ENCODE peak calls at places on chromosome 3, in four cellular contexts. C is ovary; Q is CD4-positive, alpha-beta memory T cell; J is bronchial epithelial cell. M is an unnamed sample.

GRCh38 chr3:11131371-11131770 is 22.9 kb upstream of the HRH1 start:
- DNase-seq in Q (no peak), J (no peak), C (no peak), M (no peak)

GRCh38 chr3:190862209-190863118 is at the start of gene GMNC:
- DNase-seq in J (peak), Q (peak), C (peak), M (peak)

GRCh38 chr3:69252631-69253030 is 130.2 kb upstream of the LMOD3 start:
- DNase-seq in J (peak), Q (no peak), C (no peak), M (no peak)

GRCh38 chr3:179451335-179452165 is at the start of gene GNB4:
- DNase-seq in Q (no peak), J (peak), C (peak), M (peak)

GRCh38 chr3:126023390-126023789 is 54.4 kb downstream of the ROPN1B start:
- DNase-seq in J (no peak), C (no peak), Q (no peak), M (no peak)

GRCh38 chr3:41808152-41808551 is 153.8 kb downstream of the ULK4 start:
- DNase-seq in J (peak), Q (no peak), C (no peak), M (no peak)

GRCh38 chr3:56107157-56107556 is 361.1 kb downstream of the ERC2 start:
- DNase-seq in Q (no peak), J (no peak), C (no peak), M (no peak)

GRCh38 chr3:140006331-140006730 is 71.3 kb downstream of the CLSTN2 start:
- DNase-seq in Q (no peak), C (no peak), J (no peak), M (no peak)

GRCh38 chr3:81484532-81484931 is 276.9 kb downstream of the GBE1 start:
- DNase-seq in J (no peak), Q (no peak), C (no peak), M (no peak)

GRCh38 chr3:142433110-142433509 is 14.7 kb downstream of the XRN1 start:
- DNase-seq in J (no peak), C (no peak), Q (no peak), M (no peak)

GRCh38 chr3:53994986-53995385 is 103.3 kb upstream of the SELENOK start:
- DNase-seq in C (no peak), Q (no peak), J (no peak), M (no peak)

GRCh38 chr3:124078978-124079911 is 87.3 kb upstream of the ROPN1 start:
- DNase-seq in Q (no peak), J (peak), C (no peak), M (no peak)

GRCh38 chr3:157089455-157090221 is 70.3 kb downstream of the CCNL1 start:
- DNase-seq in J (peak), C (no peak), Q (peak), M (no peak)

GRCh38 chr3:197367081-197367780 is 68.8 kb upstream of the DLG1 start:
- DNase-seq in C (no peak), J (peak), Q (no peak), M (peak)

GRCh38 chr3:153173758-153174516 is 11.9 kb downstream of the RAP2B start:
- DNase-seq in J (peak), C (no peak), Q (no peak), M (no peak)

GRCh38 chr3:98784042-98784441 is 20.9 kb downstream of the ST3GAL6 start:
- DNase-seq in C (no peak), J (no peak), Q (no peak), M (peak)

GRCh38 chr3:139284221-139284620 is 59.6 kb upstream of the MRPS22 start:
- DNase-seq in Q (no peak), J (no peak), C (no peak), M (no peak)

GRCh38 chr3:43190682-43191081 is 84.8 kb upstream of the POMGNT2 start:
- DNase-seq in Q (no peak), C (no peak), J (peak), M (no peak)

GRCh38 chr3:8964436-8965370 is 1.4 kb upstream of the RAD18 start:
- DNase-seq in C (no peak), J (peak), Q (no peak), M (no peak)

GRCh38 chr3:99250821-99251355 is 349.4 kb upstream of the DCBLD2 start:
- DNase-seq in Q (no peak), C (no peak), J (peak), M (peak)

GRCh38 chr3:115657168-115657567 is 33.9 kb downstream of the GAP43 start:
- DNase-seq in C (no peak), Q (no peak), J (no peak), M (no peak)

GRCh38 chr3:21670386-21670785 is 80.6 kb downstream of the ZNF385D start:
- DNase-seq in Q (no peak), C (no peak), J (no peak), M (no peak)

GRCh38 chr3:113008117-113008516 is 17.3 kb downstream of the GTPBP8 start:
- DNase-seq in C (no peak), J (no peak), Q (no peak), M (no peak)

GRCh38 chr3:57727096-57727495 is 29.0 kb upstream of the SLMAP start:
- DNase-seq in J (peak), Q (no peak), C (no peak), M (no peak)

GRCh38 chr3:13221491-13221890 is 148.3 kb upstream of the IQSEC1 start:
- DNase-seq in Q (no peak), C (no peak), J (no peak), M (no peak)

GRCh38 chr3:57805263-57805662 is 49.2 kb downstream of the SLMAP start:
- DNase-seq in C (no peak), J (peak), Q (no peak), M (no peak)

GRCh38 chr3:39156421-39156820 is 3.0 kb upstream of the CSRNP1 start:
- DNase-seq in Q (no peak), C (no peak), J (no peak), M (no peak)

GRCh38 chr3:39157359-39157758 is 4.0 kb upstream of the CSRNP1 start:
- DNase-seq in C (no peak), Q (no peak), J (no peak), M (no peak)

GRCh38 chr3:39154323-39155021 is 1.1 kb upstream of the CSRNP1 start:
- DNase-seq in C (peak), Q (no peak), J (no peak), M (no peak)

GRCh38 chr3:39150803-39151631 is 2.4 kb downstream of the CSRNP1 start:
- DNase-seq in J (peak), C (peak), Q (peak), M (peak)

GRCh38 chr3:39153977-39154299 is 547 bp upstream of the CSRNP1 start:
- DNase-seq in Q (no peak), J (no peak), C (no peak), M (no peak)
- H3K4me3 ChIP-seq in Q (peak), J (peak), C (peak), M (peak)

GRCh38 chr3:46168583-46168982 is 39.5 kb downstream of the CCR1 start:
- DNase-seq in C (no peak), Q (no peak), J (no peak), M (no peak)

GRCh38 chr3:46162975-46163550 is 45.0 kb downstream of the CCR1 start:
- DNase-seq in Q (no peak), C (no peak), J (peak), M (no peak)

DNA sequence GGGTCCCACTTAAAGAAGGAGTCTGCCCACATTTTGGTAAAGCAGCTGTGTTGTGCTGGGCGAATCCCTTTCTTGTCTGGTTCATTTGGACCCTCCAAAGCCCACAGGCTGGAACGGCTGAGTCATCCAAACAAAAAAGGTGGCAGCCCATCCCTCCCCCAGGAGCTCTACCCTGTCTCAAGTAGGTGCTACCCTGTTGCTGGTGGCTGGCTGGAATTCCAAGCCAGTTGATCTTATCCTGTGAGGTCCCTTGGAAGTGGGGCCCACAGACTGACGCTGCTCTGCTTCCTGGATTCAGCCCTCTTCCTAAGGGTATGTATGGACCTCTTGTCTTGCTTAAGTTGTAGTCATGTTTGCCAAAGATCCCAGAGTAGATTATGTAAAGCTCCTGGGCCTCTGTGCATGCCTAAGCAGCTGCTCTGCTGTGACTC is 44.5 kb downstream of the CCR1 start:
- DNase-seq in Q (no peak), J (peak), C (no peak), M (no peak)
- H3K4me3 ChIP-seq in Q (no peak), J (no peak), C (no peak), M (no peak)

GRCh38 chr3:96776818-96777217 is 37.6 kb upstream of the EPHA6 start:
- DNase-seq in C (no peak), J (no peak), Q (no peak), M (no peak)
- H3K4me3 ChIP-seq in C (no peak), J (no peak), Q (no peak), M (no peak)

DNA sequence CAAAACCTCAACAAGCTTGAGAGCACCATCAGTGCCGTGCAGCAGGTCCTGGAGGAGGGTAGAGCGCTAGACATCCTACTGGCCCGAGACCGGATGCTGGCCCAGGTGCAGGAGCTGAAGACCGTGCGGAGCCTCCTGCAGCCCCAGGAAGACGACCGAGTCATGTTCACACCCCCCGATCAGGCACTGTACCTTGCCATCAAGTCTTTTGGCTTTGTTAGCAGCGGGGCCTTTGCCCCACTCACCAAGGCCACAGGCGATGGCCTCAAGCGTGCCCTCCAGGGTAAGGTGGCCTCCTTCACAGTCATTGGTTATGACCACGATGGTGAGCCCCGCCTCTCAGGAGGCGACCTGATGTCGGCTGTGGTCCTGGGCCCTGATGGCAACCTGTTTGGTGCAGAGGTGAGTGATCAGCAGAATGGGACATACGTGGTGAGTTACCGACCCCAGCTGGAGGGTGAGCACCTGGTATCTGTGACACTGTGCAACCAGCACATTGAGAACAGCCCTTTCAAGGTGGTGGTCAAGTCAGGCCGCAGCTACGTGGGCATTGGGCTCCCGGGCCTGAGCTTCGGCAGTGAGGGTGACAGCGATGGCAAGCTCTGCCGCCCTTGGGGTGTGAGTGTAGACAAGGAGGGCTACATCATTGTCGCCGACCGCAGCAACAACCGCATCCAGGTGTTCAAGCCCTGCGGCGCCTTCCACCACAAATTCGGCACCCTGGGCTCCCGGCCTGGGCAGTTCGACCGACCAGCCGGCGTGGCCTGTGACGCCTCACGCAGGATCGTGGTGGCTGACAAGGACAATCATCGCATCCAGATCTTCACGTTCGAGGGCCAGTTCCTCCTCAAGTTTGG is 60.8 kb upstream of the CCR4 start:
- DNase-seq in J (no peak), C (no peak), Q (no peak), M (no peak)
- H3K4me3 ChIP-seq in J (no peak), C (no peak), Q (no peak), M (no peak)

DNA sequence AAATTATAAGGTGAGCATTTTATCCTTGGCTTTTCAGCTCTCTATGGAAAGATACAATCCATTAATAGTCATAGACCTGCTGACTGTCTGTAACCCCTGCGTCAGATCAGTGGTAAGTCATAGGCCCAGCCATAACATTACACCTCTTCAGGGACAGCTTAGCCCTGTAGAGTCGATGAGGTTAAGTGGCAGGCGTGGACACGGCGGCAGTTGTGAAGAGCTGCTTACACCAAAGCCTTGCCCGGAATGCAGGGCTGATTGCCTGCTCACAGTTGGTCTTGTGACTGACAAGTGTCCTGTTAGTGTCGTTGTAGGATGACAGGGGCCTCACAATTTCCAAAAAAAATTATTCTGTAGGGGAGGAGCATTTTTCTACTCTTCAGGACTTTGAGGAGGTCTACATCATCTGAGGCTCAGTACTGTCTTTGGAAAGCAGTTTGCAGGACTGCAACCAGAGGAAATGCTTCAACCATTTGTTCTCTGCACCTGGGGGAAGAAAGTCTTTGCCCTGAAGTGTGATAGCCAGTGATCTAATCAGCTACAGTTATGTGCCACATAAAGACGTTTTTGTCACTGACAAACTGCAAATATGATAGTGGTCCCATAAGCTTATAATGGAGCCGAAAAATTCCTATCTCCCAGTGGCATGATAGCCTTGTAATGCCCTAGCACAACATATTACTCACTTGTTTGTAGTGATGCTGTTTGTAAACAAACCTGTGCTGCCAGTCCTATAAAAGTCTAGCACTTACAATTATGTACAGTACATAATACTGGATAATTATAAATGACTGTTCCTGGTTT is 14.9 kb upstream of the SELENOT start:
- DNase-seq in J (no peak), Q (no peak), C (no peak), M (no peak)
- H3K4me3 ChIP-seq in J (no peak), Q (no peak), C (no peak), M (no peak)